ENCODE peak calls at places on chromosome 22, in ten cellular contexts. E is ascending aorta, Z is neural progenitor cell, J is A549, C is GM23338, U is right lobe of liver, A is PC-9, F is left ventricle myocardium inferior, B is dorsolateral prefrontal cortex, W is colonic mucosa. D is an unnamed sample.

GRCh38 chr22:39125622-39126021 is 26.9 kb downstream of the CBX7 start:
- DNase-seq in E (no peak), Z (no peak), J (no peak), C (no peak), U (no peak), A (no peak), F (no peak), B (no peak), W (no peak), D (no peak)

GRCh38 chr22:37690901-37691504 is 4.9 kb downstream of the NOL12 start:
- DNase-seq in E (no peak), Z (no peak), J (no peak), C (no peak), U (no peak), A (no peak), F (no peak), B (no peak), W (no peak), D (no peak)

GRCh38 chr22:23149743-23150238 is 4.5 kb downstream of the RAB36 start:
- DNase-seq in E (no peak), Z (no peak), J (no peak), C (peak; percentile 60), U (no peak), A (no peak), F (no peak), B (no peak), W (no peak), D (no peak)

GRCh38 chr22:19039796-19040580 is 82.2 kb downstream of the DGCR2 start:
- DNase-seq in E (peak; percentile 59), Z (no peak), J (no peak), C (no peak), U (peak; percentile 34), A (no peak), F (no peak), B (no peak), W (no peak), D (no peak)

GRCh38 chr22:19109198-19110063 is 12.8 kb downstream of the DGCR2 start:
- DNase-seq in E (peak; percentile 75), Z (no peak), J (no peak), C (no peak), U (no peak), A (peak; percentile 83), F (no peak), B (no peak), W (no peak), D (no peak)

GRCh38 chr22:39254789-39255298 is 10.1 kb upstream of the PDGFB start:
- DNase-seq in E (peak; percentile 81), Z (no peak), J (no peak), C (no peak), U (no peak), A (no peak), F (no peak), B (peak; percentile 37), W (no peak), D (peak; percentile 63)

GRCh38 chr22:37411655-37412054 is 15.6 kb downstream of the ELFN2 start:
- DNase-seq in E (no peak), Z (no peak), J (no peak), C (no peak), U (no peak), A (no peak), F (no peak), B (no peak), W (no peak), D (no peak)

GRCh38 chr22:46633334-46633890 is 13.2 kb downstream of the GRAMD4 start:
- DNase-seq in E (no peak), Z (no peak), J (no peak), C (no peak), U (no peak), A (no peak), F (no peak), B (no peak), W (no peak), D (no peak)

GRCh38 chr22:38243007-38243775 is 29.6 kb downstream of the TMEM184B start:
- DNase-seq in E (no peak), Z (peak; percentile 65), J (no peak), C (no peak), U (no peak), A (no peak), F (peak; percentile 42), B (no peak), W (peak; percentile 89), D (no peak)

GRCh38 chr22:24216541-24217209 is 28.2 kb downstream of the GGT5 start:
- DNase-seq in E (no peak), Z (no peak), J (no peak), C (no peak), U (no peak), A (no peak), F (no peak), B (no peak), W (no peak), D (no peak)

GRCh38 chr22:23922921-23923320 is 28.7 kb downstream of the MIF start:
- DNase-seq in E (no peak), Z (no peak), J (no peak), C (no peak), U (no peak), A (no peak), F (no peak), B (no peak), W (no peak), D (no peak)

GRCh38 chr22:43956805-43957463 is 1.7 kb downstream of the SAMM50 start:
- DNase-seq in E (no peak), Z (no peak), J (no peak), C (peak; percentile 25), U (no peak), A (peak; percentile 48), F (no peak), B (no peak), W (no peak), D (no peak)

GRCh38 chr22:49052023-49052538 is 775.6 kb downstream of the BRD1 start:
- DNase-seq in E (peak; percentile 57), Z (no peak), J (no peak), C (no peak), U (no peak), A (no peak), F (no peak), B (no peak), W (peak; percentile 25), D (no peak)

GRCh38 chr22:24066260-24066659 is 55.2 kb downstream of the CABIN1 start:
- DNase-seq in E (peak; percentile 61), Z (no peak), J (no peak), C (no peak), U (peak; percentile 53), A (no peak), F (peak; percentile 41), B (no peak), W (no peak), D (no peak)

GRCh38 chr22:25494774-25495173 is 69.7 kb upstream of the GRK3 start:
- DNase-seq in E (no peak), Z (peak; percentile 9), J (no peak), C (peak; percentile 38), U (no peak), A (no peak), F (no peak), B (no peak), W (no peak), D (no peak)

GRCh38 chr22:24271406-24271760 is 752 bp downstream of the SPECC1L start:
- DNase-seq in E (no peak), Z (no peak), J (no peak), C (no peak), U (no peak), A (peak; percentile 44), F (no peak), B (no peak), W (no peak), D (no peak)

DNA sequence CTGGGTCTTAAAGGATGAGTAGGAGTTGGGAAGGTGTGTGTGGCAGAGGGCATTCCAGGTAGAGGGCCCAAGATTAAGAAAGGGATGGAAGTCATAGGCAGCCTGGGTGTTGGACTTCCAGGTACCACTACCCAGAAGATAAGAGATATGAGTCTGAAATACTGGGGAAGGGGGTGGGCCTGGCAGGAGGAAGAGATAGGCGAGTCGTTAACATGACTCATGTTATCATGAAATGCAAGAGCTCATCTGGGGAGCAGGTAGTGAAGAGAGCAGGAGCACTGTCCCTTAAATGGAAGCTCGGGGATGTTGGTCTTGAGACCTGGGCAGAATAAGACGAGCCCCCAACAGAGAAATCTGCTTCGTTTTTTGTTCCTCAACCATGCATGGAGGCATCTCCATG is 10.2 kb downstream of the ZC3H7B start:
- DNase-seq in E (no peak), Z (no peak), J (no peak), C (no peak), U (no peak), A (no peak), F (no peak), B (no peak), W (no peak), D (no peak)
- H3K27ac ChIP-seq in E (no peak overlapping the region), Z (no peak overlapping the region), J (no peak overlapping the region), C (no peak overlapping the region), U (no peak overlapping the region), A (no peak overlapping the region), F (no peak overlapping the region), B (no peak overlapping the region), W (no peak overlapping the region), D (no peak overlapping the region)

GRCh38 chr22:33850724-33851123 is 69.6 kb downstream of the LARGE1 start:
- DNase-seq in E (no peak), Z (no peak), J (no peak), C (peak; percentile 97), U (no peak), A (no peak), F (no peak), B (no peak), W (no peak), D (no peak)
- H3K4me3 ChIP-seq in E (no peak overlapping the region), Z (no peak overlapping the region), J (no peak overlapping the region), C (peak overlapping the region; percentile 39), U (no peak overlapping the region), A (no peak overlapping the region), F (no peak overlapping the region), B (no peak overlapping the region), W (no peak overlapping the region), D (no peak overlapping the region)

DNA sequence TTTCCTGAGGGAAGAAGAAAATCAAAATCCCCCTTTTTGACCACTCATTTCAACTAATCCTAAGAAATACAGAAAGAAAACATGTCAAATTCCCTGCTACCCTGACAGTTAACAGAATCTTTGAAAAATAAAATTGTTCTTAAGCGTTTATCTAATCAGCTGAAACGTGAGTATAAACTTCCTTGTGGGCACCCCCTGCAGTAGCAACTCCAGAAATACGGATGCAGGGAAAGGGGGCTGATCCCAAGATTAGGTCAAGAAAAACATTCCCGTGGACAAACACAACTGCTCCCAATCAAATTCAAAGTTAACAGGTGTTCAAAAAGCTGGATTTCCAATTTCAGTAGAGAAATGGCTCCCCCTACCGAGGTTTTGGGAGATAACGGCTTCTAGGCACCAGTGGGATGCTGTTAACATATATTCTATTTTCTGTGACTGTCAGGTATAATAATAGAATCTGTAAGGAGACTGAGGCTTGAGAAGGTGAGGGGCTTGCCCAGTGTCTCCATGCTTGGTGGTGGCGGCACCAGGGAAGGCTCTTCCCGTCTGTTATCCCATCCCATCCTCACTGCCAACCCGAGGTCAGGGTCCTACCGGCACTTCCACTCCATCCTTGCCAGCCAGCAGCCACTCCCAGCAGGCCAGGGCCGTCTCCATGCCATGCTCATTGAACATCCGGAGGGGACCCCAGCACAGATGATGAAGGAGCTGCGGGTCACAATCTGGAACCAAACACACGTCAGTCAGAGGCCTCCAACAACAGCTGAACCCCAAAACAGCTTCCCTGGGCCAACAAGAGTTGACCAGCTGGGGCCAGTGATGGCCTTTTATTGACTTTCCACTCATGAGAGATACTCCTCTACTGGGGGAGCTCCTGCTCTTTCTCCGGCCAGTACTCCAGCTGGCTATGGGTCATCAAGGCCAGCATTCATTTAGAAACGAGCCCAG is 32.0 kb upstream of the SERPIND1 start:
- DNase-seq in E (no peak), Z (peak; percentile 37), J (peak; percentile 32), C (peak; percentile 77), U (no peak), A (no peak), F (no peak), B (no peak), W (peak; percentile 41), D (no peak)
- TF ChIP-seq CTCF in E (no peak), Z (peak; percentile 91), J (peak; percentile 31), C (peak; percentile 92), U (peak; percentile 74), A (peak; percentile 73), F (peak; percentile 63), B (peak; percentile 75), W (peak; percentile 61), D (peak; percentile 18)

GRCh38 chr22:31105282-31105929 is 2.0 kb downstream of the SELENOM start:
- DNase-seq in E (no peak), Z (no peak), J (no peak), C (no peak), U (no peak), A (peak; percentile 32), F (no peak), B (no peak), W (no peak), D (peak; percentile 48)
- H3K27ac ChIP-seq in E (peak overlapping the region; percentile 98), Z (no peak overlapping the region), J (no peak overlapping the region), C (no peak overlapping the region), U (no peak overlapping the region), A (no peak overlapping the region), F (peak overlapping the region; percentile 95), B (peak overlapping the region; percentile 95), W (peak overlapping the region; percentile 85), D (peak overlapping the region; percentile 100)